ENCODE peak calls at places on chromosome X, in seven cellular contexts. N is gastrocnemius medialis, F is fibroblast of lung, Z is tibial nerve, I is pancreas, M is OCI-LY7, V is body of pancreas. Y is an unnamed sample.

GRCh38 chrX:54415534-54416350 is 24.5 kb upstream of the TSR2 start:
- DNase-seq in F (peak; percentile 48), V (no peak), N (no peak), Z (no peak), I (no peak), M (peak; percentile 6), Y (no peak)

GRCh38 chrX:149516604-149517003 is 11.5 kb upstream of the IDS start:
- DNase-seq in Z (no peak), F (no peak), N (no peak), M (no peak), I (no peak), V (no peak), Y (no peak)

GRCh38 chrX:136310411-136310810 is 9.6 kb downstream of the ADGRG4 start:
- DNase-seq in I (no peak), Z (no peak), F (peak; percentile 30), V (no peak), M (no peak), N (no peak), Y (no peak)

GRCh38 chrX:41152221-41152620 is 67.0 kb downstream of the USP9X start:
- DNase-seq in N (no peak), V (no peak), M (no peak), F (no peak), Z (no peak), I (no peak), Y (no peak)

GRCh38 chrX:103845165-103845653 is 13.2 kb upstream of the RAB9B start:
- DNase-seq in V (peak; percentile 53), M (peak; percentile 59), I (peak; percentile 71), F (peak; percentile 85), Z (peak; percentile 71), N (no peak), Y (peak; percentile 80)

GRCh38 chrX:84258708-84259107 is 70.7 kb upstream of the RPS6KA6 start:
- DNase-seq in M (no peak), Z (no peak), I (no peak), F (no peak), V (no peak), N (no peak), Y (no peak)

GRCh38 chrX:41332408-41332987 is 1.5 kb upstream of the DDX3X start:
- DNase-seq in F (peak; percentile 61), I (no peak), V (no peak), Z (no peak), N (no peak), M (peak; percentile 33), Y (peak; percentile 48)

GRCh38 chrX:50888884-50889283 is 21.7 kb upstream of the BMP15 start:
- DNase-seq in V (no peak), F (no peak), N (no peak), M (no peak), I (no peak), Z (no peak), Y (no peak)

GRCh38 chrX:40663880-40664630 is 16.7 kb upstream of the CXorf38 start:
- DNase-seq in Z (no peak), V (no peak), N (no peak), M (no peak), F (peak; percentile 18), I (no peak), Y (no peak)

GRCh38 chrX:34656842-34657780 is at the start of gene TMEM47:
- DNase-seq in M (no peak), N (peak; percentile 38), V (peak; percentile 73), Z (peak; percentile 17), F (peak; percentile 72), I (peak; percentile 70), Y (peak; percentile 61)

GRCh38 chrX:85941275-85941674 is 106.1 kb downstream of the CHM start:
- DNase-seq in N (no peak), M (no peak), Z (no peak), F (no peak), V (no peak), I (no peak), Y (no peak)

GRCh38 chrX:21295246-21295820 is 78.9 kb upstream of the CNKSR2 start:
- DNase-seq in I (no peak), F (no peak), N (no peak), M (no peak), Z (no peak), V (no peak), Y (no peak)

GRCh38 chrX:151370906-151371305 is 26.1 kb upstream of the VMA21 start:
- DNase-seq in V (no peak), I (no peak), F (no peak), Z (no peak), M (no peak), N (no peak), Y (no peak)

GRCh38 chrX:12115377-12115776 is 22.9 kb upstream of the FRMPD4 start:
- DNase-seq in Z (no peak), N (no peak), V (no peak), I (no peak), F (no peak), M (no peak), Y (no peak)

GRCh38 chrX:129696463-129697155 is 41.9 kb upstream of the APLN start:
- DNase-seq in F (no peak), N (no peak), I (no peak), M (peak; percentile 9), V (no peak), Z (no peak), Y (no peak)

GRCh38 chrX:71823391-71824057 is 60.4 kb downstream of the CXorf49B start:
- DNase-seq in F (no peak), Z (no peak), M (no peak), I (no peak), V (no peak), N (no peak), Y (no peak)

DNA sequence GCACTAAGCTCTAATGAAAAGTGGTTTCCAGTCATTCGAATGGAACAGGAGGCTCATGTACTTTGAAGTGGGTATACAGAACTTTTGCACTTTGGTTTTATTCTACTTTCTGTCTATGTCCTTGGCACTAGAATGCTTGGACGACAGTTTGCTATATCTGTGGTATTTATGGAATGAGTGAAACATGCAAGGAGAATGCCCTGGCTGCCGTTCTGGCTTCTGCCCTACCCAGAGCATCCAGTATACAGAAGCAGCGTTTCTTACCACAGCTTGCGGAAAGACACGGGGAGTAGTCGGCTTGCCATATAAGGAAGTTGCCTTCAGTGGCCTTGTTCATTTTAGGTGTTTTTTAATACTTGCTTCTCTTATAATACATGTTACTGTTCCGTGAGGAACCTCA is 98.0 kb downstream of the TBL1X start:
- DNase-seq in I (no peak), V (no peak), F (peak; percentile 94), N (no peak), Z (no peak), M (no peak), Y (no peak)
- H3K4me3 ChIP-seq in I (no peak overlapping the region), V (no peak overlapping the region), F (no peak overlapping the region), N (no peak overlapping the region), Z (no peak overlapping the region), M (no peak overlapping the region), Y (no peak overlapping the region)

GRCh38 chrX:115289465-115289864 is at the start of gene LUZP4:
- DNase-seq in N (no peak), F (no peak), I (no peak), M (no peak), Z (no peak), V (no peak), Y (no peak)

DNA sequence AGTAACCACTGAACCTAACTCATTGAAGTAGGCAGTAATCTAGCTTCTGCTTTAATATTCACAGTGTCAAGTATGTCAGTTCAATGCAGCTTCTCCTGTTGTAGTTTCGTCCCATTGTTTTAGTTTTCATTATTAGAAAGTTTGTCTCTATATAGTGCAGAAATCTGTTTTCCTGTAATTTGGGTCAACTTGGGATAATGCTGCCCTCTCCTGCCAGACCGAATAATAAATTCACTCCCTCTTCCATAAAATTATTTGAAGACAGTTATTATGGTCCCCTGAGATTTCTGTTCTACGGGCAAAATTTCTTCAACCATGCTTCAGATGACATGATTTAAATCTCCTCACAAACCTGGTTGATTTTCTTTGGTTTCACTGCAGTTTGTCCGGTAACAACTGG is 4.6 kb upstream of the LUZP4 start:
- DNase-seq in F (no peak), M (no peak), N (no peak), Z (no peak), V (no peak), I (no peak), Y (no peak)
- TF ChIP-seq CTCF in F (peak; percentile 25), M (no peak), N (no peak), Z (no peak), V (no peak), I (no peak), Y (no peak)

DNA sequence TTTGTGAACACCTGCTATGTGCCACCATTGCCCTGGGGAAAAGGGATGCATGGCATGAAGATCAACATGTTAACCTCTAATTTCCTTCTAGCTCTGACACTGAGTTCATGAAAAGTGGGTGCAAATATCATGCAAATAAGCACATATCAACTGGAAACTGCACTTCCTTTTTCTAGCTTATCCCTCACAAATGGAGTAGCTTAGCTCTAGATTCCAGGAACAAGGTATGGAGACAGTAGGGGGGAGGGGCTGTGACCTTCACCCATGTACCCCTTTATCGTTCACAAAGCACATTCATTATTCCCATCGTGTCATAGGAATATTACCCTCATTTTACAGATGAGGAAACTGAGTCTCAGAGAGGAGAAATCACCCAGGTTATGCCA is 37.4 kb downstream of the STARD8 start:
- DNase-seq in I (no peak), V (no peak), Z (no peak), F (no peak), M (no peak), N (no peak), Y (no peak)
- H3K4me1 ChIP-seq in I (no peaks in the 10 kb centered on the region), V (peaks cover 6% of the 10 kb centered on the region), Z (peaks cover 5% of the 10 kb centered on the region), F (peaks cover 5% of the 10 kb centered on the region), M (no peaks in the 10 kb centered on the region), N (no peaks in the 10 kb centered on the region), Y (no peaks in the 10 kb centered on the region)

GRCh38 chrX:3167771-3168170 is 126.5 kb downstream of the ARSF start:
- DNase-seq in F (peak; percentile 41), Z (no peak), N (no peak), I (no peak), M (no peak), V (no peak), Y (no peak)
- H3K4me3 ChIP-seq in F (no peak overlapping the region), Z (no peak overlapping the region), N (no peak overlapping the region), I (no peak overlapping the region), M (no peak overlapping the region), V (no peak overlapping the region), Y (no peak overlapping the region)

DNA sequence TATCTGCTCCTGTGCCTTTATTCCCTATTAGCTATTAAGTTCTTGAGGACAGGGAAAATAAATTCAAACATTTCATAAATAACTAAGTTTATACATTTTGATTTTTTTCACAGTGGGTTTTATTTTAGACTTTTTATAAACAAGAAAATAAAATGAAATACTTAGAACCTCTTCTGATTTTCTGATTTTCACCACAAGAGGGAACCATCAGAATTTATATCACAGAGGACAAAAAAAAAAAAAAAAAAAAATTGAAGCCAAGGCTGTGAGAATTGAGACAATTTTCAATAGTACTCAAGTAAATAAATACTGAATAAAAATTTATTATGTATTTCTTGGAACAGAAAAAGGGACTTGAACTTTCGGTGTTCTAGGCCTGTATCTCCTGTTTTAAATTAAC is 288.1 kb downstream of the SH3BGRL start:
- DNase-seq in M (peak; percentile 0), N (no peak), V (no peak), Z (no peak), I (no peak), F (no peak), Y (no peak)
- TF ChIP-seq CTCF in M (peak; percentile 49), N (no peak), V (no peak), Z (no peak), I (no peak), F (no peak), Y (no peak)

Y was measured in colonic mucosa.